ENCODE peak calls at places on chromosome 18, in seven cellular contexts. One of them, this sample, is unnamed.
A peak's percentile ranks its signal among the peaks of the same experiment; 100 is the strongest.

GRCh38 chr18:78984941-78985784 is 5.5 kb downstream of the SALL3 start:
- DNase-seq in neural progenitor cell: peak; percentile 82
- DNase-seq in Peyer's patch: no peak
- DNase-seq in heart right ventricle: no peak
- DNase-seq in GM23338: peak; percentile 90
- DNase-seq in osteocyte: no peak
- DNase-seq in foreskin fibroblast: no peak
- DNase-seq in this sample: no peak

GRCh38 chr18:68623342-68623741 is 91.6 kb downstream of the TMX3 start:
- DNase-seq in neural progenitor cell: peak; percentile 79
- DNase-seq in Peyer's patch: no peak
- DNase-seq in heart right ventricle: peak; percentile 7
- DNase-seq in GM23338: peak; percentile 87
- DNase-seq in osteocyte: no peak
- DNase-seq in foreskin fibroblast: peak; percentile 73
- DNase-seq in this sample: peak; percentile 13

GRCh38 chr18:13061630-13062189 is 70.5 kb downstream of the CEP192 start:
- DNase-seq in neural progenitor cell: no peak
- DNase-seq in Peyer's patch: no peak
- DNase-seq in heart right ventricle: no peak
- DNase-seq in GM23338: no peak
- DNase-seq in osteocyte: no peak
- DNase-seq in foreskin fibroblast: no peak
- DNase-seq in this sample: no peak

GRCh38 chr18:12086249-12086648 is 7.4 kb upstream of the ANKRD62 start:
- DNase-seq in neural progenitor cell: no peak
- DNase-seq in Peyer's patch: peak; percentile 73
- DNase-seq in heart right ventricle: no peak
- DNase-seq in GM23338: no peak
- DNase-seq in osteocyte: no peak
- DNase-seq in foreskin fibroblast: no peak
- DNase-seq in this sample: no peak

GRCh38 chr18:75314117-75314516 is 103.5 kb downstream of the TSHZ1 start:
- DNase-seq in neural progenitor cell: no peak
- DNase-seq in Peyer's patch: no peak
- DNase-seq in heart right ventricle: no peak
- DNase-seq in GM23338: no peak
- DNase-seq in osteocyte: no peak
- DNase-seq in foreskin fibroblast: no peak
- DNase-seq in this sample: no peak

GRCh38 chr18:12371590-12371989 is 5.4 kb downstream of the AFG3L2 start:
- DNase-seq in neural progenitor cell: no peak
- DNase-seq in Peyer's patch: no peak
- DNase-seq in heart right ventricle: no peak
- DNase-seq in GM23338: no peak
- DNase-seq in osteocyte: no peak
- DNase-seq in foreskin fibroblast: no peak
- DNase-seq in this sample: no peak

GRCh38 chr18:39862341-39862740 is 2092.7 kb upstream of the PIK3C3 start:
- DNase-seq in neural progenitor cell: no peak
- DNase-seq in Peyer's patch: no peak
- DNase-seq in heart right ventricle: no peak
- DNase-seq in GM23338: no peak
- DNase-seq in osteocyte: no peak
- DNase-seq in foreskin fibroblast: peak; percentile 19
- DNase-seq in this sample: no peak

GRCh38 chr18:3504637-3505036 is 54.7 kb downstream of the TGIF1 start:
- DNase-seq in neural progenitor cell: no peak
- DNase-seq in Peyer's patch: no peak
- DNase-seq in heart right ventricle: no peak
- DNase-seq in GM23338: no peak
- DNase-seq in osteocyte: no peak
- DNase-seq in foreskin fibroblast: no peak
- DNase-seq in this sample: no peak

GRCh38 chr18:12552884-12553242 is 105.0 kb downstream of the SPIRE1 start:
- DNase-seq in neural progenitor cell: no peak
- DNase-seq in Peyer's patch: no peak
- DNase-seq in heart right ventricle: no peak
- DNase-seq in GM23338: no peak
- DNase-seq in osteocyte: no peak
- DNase-seq in foreskin fibroblast: no peak
- DNase-seq in this sample: no peak

GRCh38 chr18:64518191-64518590 is 369.3 kb upstream of the LINC00305 start:
- DNase-seq in neural progenitor cell: no peak
- DNase-seq in Peyer's patch: no peak
- DNase-seq in heart right ventricle: no peak
- DNase-seq in GM23338: no peak
- DNase-seq in osteocyte: no peak
- DNase-seq in foreskin fibroblast: no peak
- DNase-seq in this sample: no peak

GRCh38 chr18:79507076-79507545 is 111.4 kb downstream of the NFATC1 start:
- DNase-seq in neural progenitor cell: no peak
- DNase-seq in Peyer's patch: peak; percentile 59
- DNase-seq in heart right ventricle: peak; percentile 83
- DNase-seq in GM23338: no peak
- DNase-seq in osteocyte: peak; percentile 82
- DNase-seq in foreskin fibroblast: peak; percentile 37
- DNase-seq in this sample: peak; percentile 71

GRCh38 chr18:6370410-6370809 is 44.3 kb downstream of the L3MBTL4 start:
- DNase-seq in neural progenitor cell: no peak
- DNase-seq in Peyer's patch: no peak
- DNase-seq in heart right ventricle: no peak
- DNase-seq in GM23338: no peak
- DNase-seq in osteocyte: no peak
- DNase-seq in foreskin fibroblast: no peak
- DNase-seq in this sample: no peak

GRCh38 chr18:25093131-25093530 is 258.8 kb downstream of the ZNF521 start:
- DNase-seq in neural progenitor cell: no peak
- DNase-seq in Peyer's patch: no peak
- DNase-seq in heart right ventricle: no peak
- DNase-seq in GM23338: no peak
- DNase-seq in osteocyte: no peak
- DNase-seq in foreskin fibroblast: no peak
- DNase-seq in this sample: no peak
- TF ChIP-seq CTCF in neural progenitor cell: no peak
- TF ChIP-seq CTCF in Peyer's patch: no peak
- TF ChIP-seq CTCF in heart right ventricle: no peak
- TF ChIP-seq CTCF in GM23338: no peak
- TF ChIP-seq CTCF in osteocyte: no peak
- TF ChIP-seq CTCF in foreskin fibroblast: no peak
- TF ChIP-seq CTCF in this sample: no peak

GRCh38 chr18:45841765-45842442 is 16.4 kb downstream of the SIGLEC15 start:
- DNase-seq in neural progenitor cell: no peak
- DNase-seq in Peyer's patch: no peak
- DNase-seq in heart right ventricle: no peak
- DNase-seq in GM23338: no peak
- DNase-seq in osteocyte: no peak
- DNase-seq in foreskin fibroblast: no peak
- DNase-seq in this sample: no peak

GRCh38 chr18:45837283-45838070 is 12.0 kb downstream of the SIGLEC15 start:
- DNase-seq in neural progenitor cell: peak; percentile 88
- DNase-seq in Peyer's patch: peak; percentile 70
- DNase-seq in heart right ventricle: peak; percentile 33
- DNase-seq in GM23338: peak; percentile 89
- DNase-seq in osteocyte: no peak
- DNase-seq in foreskin fibroblast: peak; percentile 47
- DNase-seq in this sample: peak; percentile 44

GRCh38 chr18:45841060-45841764 is 15.7 kb downstream of the SIGLEC15 start:
- DNase-seq in neural progenitor cell: no peak
- DNase-seq in Peyer's patch: no peak
- DNase-seq in heart right ventricle: no peak
- DNase-seq in GM23338: no peak
- DNase-seq in osteocyte: no peak
- DNase-seq in foreskin fibroblast: no peak
- DNase-seq in this sample: no peak

GRCh38 chr18:45838302-45839070 is 13.0 kb downstream of the SIGLEC15 start:
- DNase-seq in neural progenitor cell: no peak
- DNase-seq in Peyer's patch: no peak
- DNase-seq in heart right ventricle: no peak
- DNase-seq in GM23338: no peak
- DNase-seq in osteocyte: no peak
- DNase-seq in foreskin fibroblast: no peak
- DNase-seq in this sample: no peak

GRCh38 chr18:45839415-45840395 is 14.2 kb downstream of the SIGLEC15 start:
- DNase-seq in neural progenitor cell: peak; percentile 50
- DNase-seq in Peyer's patch: no peak
- DNase-seq in heart right ventricle: no peak
- DNase-seq in GM23338: peak; percentile 76
- DNase-seq in osteocyte: no peak
- DNase-seq in foreskin fibroblast: peak; percentile 81
- DNase-seq in this sample: no peak
- TF ChIP-seq CTCF in neural progenitor cell: peak; percentile 49
- TF ChIP-seq CTCF in Peyer's patch: no peak
- TF ChIP-seq CTCF in heart right ventricle: peak; percentile 63
- TF ChIP-seq CTCF in GM23338: peak; percentile 67
- TF ChIP-seq CTCF in osteocyte: peak; percentile 63
- TF ChIP-seq CTCF in foreskin fibroblast: peak; percentile 79
- TF ChIP-seq CTCF in this sample: peak; percentile 40

GRCh38 chr18:73891572-73892421 is 255.8 kb downstream of the FBXO15 start:
- DNase-seq in neural progenitor cell: peak; percentile 90
- DNase-seq in Peyer's patch: no peak
- DNase-seq in heart right ventricle: no peak
- DNase-seq in GM23338: peak; percentile 89
- DNase-seq in osteocyte: no peak
- DNase-seq in foreskin fibroblast: no peak
- DNase-seq in this sample: no peak
- TF ChIP-seq CTCF in neural progenitor cell: peak; percentile 57
- TF ChIP-seq CTCF in Peyer's patch: no peak
- TF ChIP-seq CTCF in heart right ventricle: no peak
- TF ChIP-seq CTCF in GM23338: peak; percentile 58
- TF ChIP-seq CTCF in osteocyte: no peak
- TF ChIP-seq CTCF in foreskin fibroblast: no peak
- TF ChIP-seq CTCF in this sample: no peak

GRCh38 chr18:23043803-23044376 is 91.4 kb upstream of the CABLES1 start:
- DNase-seq in neural progenitor cell: no peak
- DNase-seq in Peyer's patch: no peak
- DNase-seq in heart right ventricle: no peak
- DNase-seq in GM23338: no peak
- DNase-seq in osteocyte: no peak
- DNase-seq in foreskin fibroblast: no peak
- DNase-seq in this sample: no peak
- TF ChIP-seq CTCF in neural progenitor cell: no peak
- TF ChIP-seq CTCF in Peyer's patch: no peak
- TF ChIP-seq CTCF in heart right ventricle: no peak
- TF ChIP-seq CTCF in GM23338: no peak
- TF ChIP-seq CTCF in osteocyte: no peak
- TF ChIP-seq CTCF in foreskin fibroblast: no peak
- TF ChIP-seq CTCF in this sample: no peak

DNA sequence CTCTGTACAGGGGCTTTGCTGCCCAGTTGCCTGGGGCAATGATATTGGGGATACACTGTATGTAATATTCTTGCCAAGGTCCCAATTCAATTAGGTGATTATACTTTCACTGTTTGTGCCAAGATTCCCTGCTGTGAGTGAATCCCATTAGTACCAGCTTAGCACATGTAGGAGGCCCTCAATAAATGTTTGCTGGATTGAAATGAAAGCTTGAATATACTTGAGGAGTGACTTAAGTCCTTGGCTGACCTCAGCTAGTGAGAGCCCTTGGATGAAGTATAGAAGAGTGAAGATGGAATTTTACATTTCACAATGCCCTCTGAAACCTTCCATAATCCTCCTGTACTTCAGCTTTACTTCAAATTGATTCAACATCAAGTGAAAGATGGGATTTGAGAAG is 102.9 kb downstream of the GATA6 start:
- DNase-seq in neural progenitor cell: no peak
- DNase-seq in Peyer's patch: no peak
- DNase-seq in heart right ventricle: no peak
- DNase-seq in GM23338: no peak
- DNase-seq in osteocyte: no peak
- DNase-seq in foreskin fibroblast: no peak
- DNase-seq in this sample: no peak
- TF ChIP-seq CTCF in neural progenitor cell: no peak
- TF ChIP-seq CTCF in Peyer's patch: no peak
- TF ChIP-seq CTCF in heart right ventricle: no peak
- TF ChIP-seq CTCF in GM23338: no peak
- TF ChIP-seq CTCF in osteocyte: no peak
- TF ChIP-seq CTCF in foreskin fibroblast: no peak
- TF ChIP-seq CTCF in this sample: no peak

DNA sequence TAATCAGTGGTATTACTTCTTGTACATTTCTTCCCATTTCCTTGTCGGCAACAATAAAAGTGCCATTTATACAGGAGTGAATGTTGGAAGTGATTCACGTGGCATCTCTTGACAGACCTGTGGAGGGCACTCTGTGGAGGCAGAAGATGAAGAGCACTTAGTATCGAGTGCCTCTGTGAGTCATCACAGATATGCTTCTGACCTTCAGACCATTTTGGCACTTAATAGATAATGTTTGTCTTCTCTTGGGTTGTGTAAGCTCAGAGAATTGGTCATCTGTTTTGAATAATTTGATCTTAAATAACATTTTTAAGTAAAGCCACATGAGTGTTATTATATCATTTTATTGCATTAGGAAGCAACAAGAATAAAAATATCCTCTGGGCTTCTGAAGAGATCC is 305.5 kb downstream of the PTPRM start:
- DNase-seq in neural progenitor cell: no peak
- DNase-seq in Peyer's patch: peak; percentile 67
- DNase-seq in heart right ventricle: no peak
- DNase-seq in GM23338: no peak
- DNase-seq in osteocyte: no peak
- DNase-seq in foreskin fibroblast: peak; percentile 57
- DNase-seq in this sample: no peak
- TF ChIP-seq CTCF in neural progenitor cell: no peak
- TF ChIP-seq CTCF in Peyer's patch: no peak
- TF ChIP-seq CTCF in heart right ventricle: peak; percentile 37
- TF ChIP-seq CTCF in GM23338: peak; percentile 13
- TF ChIP-seq CTCF in osteocyte: peak; percentile 37
- TF ChIP-seq CTCF in foreskin fibroblast: peak; percentile 17
- TF ChIP-seq CTCF in this sample: peak; percentile 27

GRCh38 chr18:10705786-10706185 is 180.0 kb downstream of the NAPG start:
- DNase-seq in neural progenitor cell: peak; percentile 12
- DNase-seq in Peyer's patch: no peak
- DNase-seq in heart right ventricle: no peak
- DNase-seq in GM23338: no peak
- DNase-seq in osteocyte: no peak
- DNase-seq in foreskin fibroblast: no peak
- DNase-seq in this sample: no peak

GRCh38 chr18:10702196-10702595 is 176.4 kb downstream of the NAPG start:
- DNase-seq in neural progenitor cell: no peak
- DNase-seq in Peyer's patch: no peak
- DNase-seq in heart right ventricle: no peak
- DNase-seq in GM23338: no peak
- DNase-seq in osteocyte: no peak
- DNase-seq in foreskin fibroblast: no peak
- DNase-seq in this sample: no peak

GRCh38 chr18:10705291-10705690 is 179.5 kb downstream of the NAPG start:
- DNase-seq in neural progenitor cell: no peak
- DNase-seq in Peyer's patch: no peak
- DNase-seq in heart right ventricle: no peak
- DNase-seq in GM23338: no peak
- DNase-seq in osteocyte: no peak
- DNase-seq in foreskin fibroblast: no peak
- DNase-seq in this sample: no peak

DNA sequence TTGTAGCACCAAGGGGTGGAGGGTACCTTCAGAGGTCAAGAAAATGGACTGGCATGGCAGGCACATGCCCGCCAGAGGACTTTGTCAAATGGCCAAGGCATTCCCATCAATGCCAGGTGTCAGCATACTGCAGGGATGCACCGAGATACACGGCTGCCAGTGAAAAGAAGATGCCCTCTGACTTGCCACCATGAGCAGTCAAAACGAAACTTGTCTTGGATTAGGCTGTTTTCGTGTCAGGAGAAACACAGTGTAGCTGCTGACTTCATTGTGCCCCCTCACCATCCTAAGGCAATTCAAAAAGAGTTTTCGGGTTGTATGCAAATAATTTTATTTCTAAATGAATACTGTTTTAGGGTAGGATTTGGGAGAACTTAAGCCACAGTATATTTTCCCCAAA is 181.5 kb downstream of the NAPG start:
- DNase-seq in neural progenitor cell: no peak
- DNase-seq in Peyer's patch: no peak
- DNase-seq in heart right ventricle: no peak
- DNase-seq in GM23338: no peak
- DNase-seq in osteocyte: no peak
- DNase-seq in foreskin fibroblast: no peak
- DNase-seq in this sample: no peak
- TF ChIP-seq CTCF in neural progenitor cell: no peak
- TF ChIP-seq CTCF in Peyer's patch: no peak
- TF ChIP-seq CTCF in heart right ventricle: no peak
- TF ChIP-seq CTCF in GM23338: no peak
- TF ChIP-seq CTCF in osteocyte: no peak
- TF ChIP-seq CTCF in foreskin fibroblast: no peak
- TF ChIP-seq CTCF in this sample: no peak